ENCODE peak calls at places on chromosomes 4 and X, in seven cellular contexts. One of them, this sample, is unnamed.

GRCh38 chr4:6920174-6920573 is 10.5 kb downstream of the TBC1D14 start:
- DNase-seq in K562: no peak
- DNase-seq in A549: no peak
- DNase-seq in heart left ventricle: no peak
- DNase-seq in fibroblast of villous mesenchyme: no peak
- DNase-seq in lower lobe of right lung: peak; percentile 83
- DNase-seq in lung: peak; percentile 83
- DNase-seq in this sample: no peak

GRCh38 chr4:118288097-118288496 is 64.7 kb downstream of the PRSS12 start:
- DNase-seq in lung: no peak
- DNase-seq in K562: no peak
- DNase-seq in fibroblast of villous mesenchyme: peak; percentile 80
- DNase-seq in lower lobe of right lung: no peak
- DNase-seq in A549: no peak
- DNase-seq in heart left ventricle: no peak
- DNase-seq in this sample: no peak

GRCh38 chrX:130125090-130125489 is 14.8 kb upstream of the ELF4 start:
- DNase-seq in heart left ventricle: peak; percentile 59
- DNase-seq in lower lobe of right lung: no peak
- DNase-seq in fibroblast of villous mesenchyme: peak; percentile 97
- DNase-seq in K562: no peak
- DNase-seq in A549: no peak
- DNase-seq in lung: no peak
- DNase-seq in this sample: no peak

GRCh38 chr4:62495039-62495438 is 1294.9 kb downstream of the ADGRL3 start:
- DNase-seq in K562: no peak
- DNase-seq in heart left ventricle: no peak
- DNase-seq in lung: no peak
- DNase-seq in lower lobe of right lung: no peak
- DNase-seq in fibroblast of villous mesenchyme: no peak
- DNase-seq in A549: no peak
- DNase-seq in this sample: no peak

GRCh38 chrX:58051346-58051745 is 141.1 kb upstream of the ZXDA start:
- DNase-seq in K562: no peak
- DNase-seq in fibroblast of villous mesenchyme: no peak
- DNase-seq in lung: no peak
- DNase-seq in lower lobe of right lung: no peak
- DNase-seq in heart left ventricle: no peak
- DNase-seq in A549: no peak
- DNase-seq in this sample: no peak

GRCh38 chr4:145694929-145695328 is 15.0 kb downstream of the C4orf51 start:
- DNase-seq in fibroblast of villous mesenchyme: peak; percentile 16
- DNase-seq in A549: no peak
- DNase-seq in lung: no peak
- DNase-seq in heart left ventricle: no peak
- DNase-seq in lower lobe of right lung: no peak
- DNase-seq in K562: no peak
- DNase-seq in this sample: no peak

GRCh38 chr4:122873752-122874151 is 47.1 kb downstream of the FGF2 start:
- DNase-seq in fibroblast of villous mesenchyme: peak; percentile 77
- DNase-seq in lower lobe of right lung: no peak
- DNase-seq in A549: peak; percentile 51
- DNase-seq in K562: no peak
- DNase-seq in heart left ventricle: no peak
- DNase-seq in lung: no peak
- DNase-seq in this sample: peak; percentile 48

GRCh38 chrX:45980726-45981125 is 564.5 kb downstream of the ZNF674 start:
- DNase-seq in A549: no peak
- DNase-seq in lower lobe of right lung: no peak
- DNase-seq in heart left ventricle: no peak
- DNase-seq in K562: no peak
- DNase-seq in fibroblast of villous mesenchyme: peak; percentile 48
- DNase-seq in lung: no peak
- DNase-seq in this sample: no peak

GRCh38 chrX:17597836-17598434 is 139.4 kb upstream of the SCML1 start:
- DNase-seq in lower lobe of right lung: peak; percentile 64
- DNase-seq in A549: no peak
- DNase-seq in fibroblast of villous mesenchyme: peak; percentile 37
- DNase-seq in heart left ventricle: peak; percentile 74
- DNase-seq in K562: no peak
- DNase-seq in lung: peak; percentile 76
- DNase-seq in this sample: no peak

GRCh38 chrX:139932077-139932900 is 564 bp downstream of the ATP11C start:
- DNase-seq in fibroblast of villous mesenchyme: peak; percentile 39
- DNase-seq in A549: peak; percentile 33
- DNase-seq in lower lobe of right lung: peak; percentile 62
- DNase-seq in heart left ventricle: peak; percentile 35
- DNase-seq in K562: peak; percentile 85
- DNase-seq in lung: peak; percentile 29
- DNase-seq in this sample: no peak

GRCh38 chr4:139454111-139454600 is at the start of gene RAB33B:
- DNase-seq in heart left ventricle: no peak
- DNase-seq in lung: no peak
- DNase-seq in K562: no peak
- DNase-seq in fibroblast of villous mesenchyme: no peak
- DNase-seq in A549: peak; percentile 60
- DNase-seq in lower lobe of right lung: no peak
- DNase-seq in this sample: peak; percentile 61

GRCh38 chrX:3706481-3706880 is 7.0 kb downstream of the PRKX start:
- DNase-seq in heart left ventricle: no peak
- DNase-seq in K562: no peak
- DNase-seq in fibroblast of villous mesenchyme: no peak
- DNase-seq in lung: no peak
- DNase-seq in A549: no peak
- DNase-seq in lower lobe of right lung: no peak
- DNase-seq in this sample: no peak

GRCh38 chr4:159160242-159160641 is 57.4 kb downstream of the RAPGEF2 start:
- DNase-seq in A549: peak; percentile 3
- DNase-seq in heart left ventricle: no peak
- DNase-seq in K562: no peak
- DNase-seq in lung: no peak
- DNase-seq in lower lobe of right lung: no peak
- DNase-seq in fibroblast of villous mesenchyme: peak; percentile 25
- DNase-seq in this sample: peak; percentile 3

GRCh38 chr4:187478292-187479205 is 517.0 kb upstream of the ZFP42 start:
- DNase-seq in K562: no peak
- DNase-seq in fibroblast of villous mesenchyme: peak; percentile 86
- DNase-seq in lower lobe of right lung: no peak
- DNase-seq in lung: no peak
- DNase-seq in heart left ventricle: no peak
- DNase-seq in A549: no peak
- DNase-seq in this sample: peak; percentile 75

GRCh38 chr4:136831553-136831952 is 700.7 kb downstream of the PCDH18 start:
- DNase-seq in lower lobe of right lung: no peak
- DNase-seq in lung: no peak
- DNase-seq in K562: no peak
- DNase-seq in fibroblast of villous mesenchyme: no peak
- DNase-seq in A549: no peak
- DNase-seq in heart left ventricle: no peak
- DNase-seq in this sample: no peak

GRCh38 chrX:154719132-154719675 is 31.7 kb downstream of the GAB3 start:
- DNase-seq in A549: no peak
- DNase-seq in fibroblast of villous mesenchyme: peak; percentile 74
- DNase-seq in heart left ventricle: no peak
- DNase-seq in lower lobe of right lung: no peak
- DNase-seq in K562: peak; percentile 34
- DNase-seq in lung: no peak
- DNase-seq in this sample: no peak

GRCh38 chr4:117085185-117085701 is at the start of gene TRAM1L1:
- DNase-seq in heart left ventricle: peak; percentile 38
- DNase-seq in fibroblast of villous mesenchyme: peak; percentile 21
- DNase-seq in A549: peak; percentile 26
- DNase-seq in lung: peak; percentile 58
- DNase-seq in lower lobe of right lung: peak; percentile 74
- DNase-seq in K562: peak; percentile 6
- DNase-seq in this sample: no peak

GRCh38 chr4:173272987-173273386 is 61.2 kb downstream of the HMGB2 start:
- DNase-seq in fibroblast of villous mesenchyme: peak; percentile 46
- DNase-seq in heart left ventricle: no peak
- DNase-seq in lower lobe of right lung: no peak
- DNase-seq in K562: no peak
- DNase-seq in A549: no peak
- DNase-seq in lung: no peak
- DNase-seq in this sample: no peak

GRCh38 chr4:163618845-163619244 is 124.4 kb downstream of the TMA16 start:
- DNase-seq in lower lobe of right lung: no peak
- DNase-seq in A549: no peak
- DNase-seq in fibroblast of villous mesenchyme: no peak
- DNase-seq in K562: no peak
- DNase-seq in lung: no peak
- DNase-seq in heart left ventricle: no peak
- DNase-seq in this sample: no peak

GRCh38 chr4:154549894-154550790 is at the start of gene PLRG1:
- DNase-seq in lung: peak; percentile 96
- DNase-seq in heart left ventricle: peak; percentile 95
- DNase-seq in fibroblast of villous mesenchyme: peak; percentile 93
- DNase-seq in A549: peak; percentile 64
- DNase-seq in lower lobe of right lung: peak; percentile 98
- DNase-seq in K562: peak; percentile 96
- DNase-seq in this sample: peak; percentile 57
- TF ChIP-seq CTCF in lung: no peak
- TF ChIP-seq CTCF in heart left ventricle: peak; percentile 36
- TF ChIP-seq CTCF in fibroblast of villous mesenchyme: no peak
- TF ChIP-seq CTCF in A549: no peak
- TF ChIP-seq CTCF in lower lobe of right lung: no peak
- TF ChIP-seq CTCF in K562: no peak
- TF ChIP-seq CTCF in this sample: no peak

GRCh38 chr4:128283071-128283470 is 4.5 kb downstream of the PGRMC2 start:
- DNase-seq in lower lobe of right lung: no peak
- DNase-seq in A549: no peak
- DNase-seq in heart left ventricle: no peak
- DNase-seq in K562: no peak
- DNase-seq in lung: no peak
- DNase-seq in fibroblast of villous mesenchyme: no peak
- DNase-seq in this sample: no peak

GRCh38 chr4:128282516-128282915 is 5.1 kb downstream of the PGRMC2 start:
- DNase-seq in A549: no peak
- DNase-seq in heart left ventricle: no peak
- DNase-seq in K562: no peak
- DNase-seq in lung: no peak
- DNase-seq in fibroblast of villous mesenchyme: no peak
- DNase-seq in lower lobe of right lung: no peak
- DNase-seq in this sample: no peak

GRCh38 chr4:128286474-128287158 is 997 bp downstream of the PGRMC2 start:
- DNase-seq in A549: peak; percentile 49
- DNase-seq in heart left ventricle: no peak
- DNase-seq in fibroblast of villous mesenchyme: peak; percentile 70
- DNase-seq in lower lobe of right lung: no peak
- DNase-seq in lung: no peak
- DNase-seq in K562: peak; percentile 50
- DNase-seq in this sample: no peak

GRCh38 chr4:128285085-128286023 is 2.3 kb downstream of the PGRMC2 start:
- DNase-seq in A549: no peak
- DNase-seq in fibroblast of villous mesenchyme: no peak
- DNase-seq in heart left ventricle: no peak
- DNase-seq in lower lobe of right lung: no peak
- DNase-seq in lung: no peak
- DNase-seq in K562: no peak
- DNase-seq in this sample: no peak

GRCh38 chr4:128284317-128284716 is 3.3 kb downstream of the PGRMC2 start:
- DNase-seq in fibroblast of villous mesenchyme: no peak
- DNase-seq in heart left ventricle: no peak
- DNase-seq in lung: no peak
- DNase-seq in lower lobe of right lung: no peak
- DNase-seq in K562: no peak
- DNase-seq in A549: no peak
- DNase-seq in this sample: no peak
- H3K4me3 ChIP-seq in fibroblast of villous mesenchyme: peak overlapping the region; percentile 89
- H3K4me3 ChIP-seq in heart left ventricle: peak overlapping the region; percentile 66
- H3K4me3 ChIP-seq in lung: no peak overlapping the region
- H3K4me3 ChIP-seq in lower lobe of right lung: no peak overlapping the region
- H3K4me3 ChIP-seq in K562: no peak overlapping the region
- H3K4me3 ChIP-seq in A549: peak overlapping the region; percentile 79
- H3K4me3 ChIP-seq in this sample: no peak overlapping the region

GRCh38 chr4:875818-876423 is 50.0 kb upstream of the CPLX1 start:
- DNase-seq in lower lobe of right lung: no peak
- DNase-seq in heart left ventricle: no peak
- DNase-seq in fibroblast of villous mesenchyme: no peak
- DNase-seq in K562: no peak
- DNase-seq in A549: no peak
- DNase-seq in lung: no peak
- DNase-seq in this sample: no peak

GRCh38 chr4:874971-875817 is 49.3 kb upstream of the CPLX1 start:
- DNase-seq in K562: no peak
- DNase-seq in heart left ventricle: no peak
- DNase-seq in fibroblast of villous mesenchyme: no peak
- DNase-seq in lung: no peak
- DNase-seq in lower lobe of right lung: no peak
- DNase-seq in A549: no peak
- DNase-seq in this sample: no peak

GRCh38 chr4:871484-871883 is 45.6 kb upstream of the CPLX1 start:
- DNase-seq in lung: no peak
- DNase-seq in heart left ventricle: no peak
- DNase-seq in K562: no peak
- DNase-seq in A549: no peak
- DNase-seq in lower lobe of right lung: no peak
- DNase-seq in fibroblast of villous mesenchyme: no peak
- DNase-seq in this sample: no peak

GRCh38 chr4:872241-872981 is 46.5 kb upstream of the CPLX1 start:
- DNase-seq in fibroblast of villous mesenchyme: no peak
- DNase-seq in A549: no peak
- DNase-seq in lung: no peak
- DNase-seq in K562: no peak
- DNase-seq in heart left ventricle: no peak
- DNase-seq in lower lobe of right lung: no peak
- DNase-seq in this sample: no peak

DNA sequence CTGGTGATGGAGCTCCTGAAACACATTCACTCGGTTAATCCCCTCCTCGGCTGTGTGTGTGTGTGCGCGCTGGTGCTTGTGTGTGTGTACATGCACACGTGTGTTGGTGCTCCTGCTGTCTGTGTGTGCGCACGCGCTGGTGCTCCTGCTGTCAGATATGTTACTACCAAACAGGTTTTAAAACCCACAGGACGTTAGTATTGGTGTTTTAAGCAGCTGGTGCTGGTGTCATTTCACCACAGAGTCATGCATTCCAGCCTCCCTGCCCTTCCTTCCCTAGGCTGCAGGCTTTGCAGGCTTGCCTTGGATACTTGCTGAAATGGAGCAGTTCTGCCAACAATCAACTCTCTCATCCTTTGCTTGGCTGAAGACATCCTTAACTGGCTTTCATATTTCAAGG is 48.1 kb upstream of the CPLX1 start:
- DNase-seq in lung: no peak
- DNase-seq in lower lobe of right lung: no peak
- DNase-seq in A549: no peak
- DNase-seq in fibroblast of villous mesenchyme: no peak
- DNase-seq in K562: no peak
- DNase-seq in heart left ventricle: no peak
- DNase-seq in this sample: no peak
- TF ChIP-seq CTCF in lung: no peak
- TF ChIP-seq CTCF in lower lobe of right lung: no peak
- TF ChIP-seq CTCF in A549: no peak
- TF ChIP-seq CTCF in fibroblast of villous mesenchyme: no peak
- TF ChIP-seq CTCF in K562: no peak
- TF ChIP-seq CTCF in heart left ventricle: no peak
- TF ChIP-seq CTCF in this sample: no peak

DNA sequence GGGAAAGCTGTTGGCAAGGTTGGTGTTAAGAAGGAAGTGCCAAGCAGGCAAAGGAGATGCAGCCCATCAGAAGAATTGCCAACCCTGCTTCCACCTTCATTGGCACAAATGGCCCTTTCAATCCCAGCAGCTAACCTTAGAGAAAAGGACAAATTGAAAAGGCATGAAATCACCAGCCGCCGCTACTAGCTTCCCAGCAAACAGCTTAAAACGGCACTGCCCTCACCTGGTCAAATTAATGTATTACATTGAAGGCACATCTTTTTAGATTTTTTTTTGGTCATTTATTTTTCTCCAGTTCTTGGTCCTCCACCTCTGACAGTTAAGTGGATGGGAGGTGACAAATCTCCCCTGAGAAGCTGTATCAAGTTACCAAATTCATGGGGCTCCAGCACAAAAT is 51.0 kb upstream of the NHSL2 start:
- DNase-seq in lower lobe of right lung: no peak
- DNase-seq in heart left ventricle: no peak
- DNase-seq in A549: no peak
- DNase-seq in lung: peak; percentile 44
- DNase-seq in fibroblast of villous mesenchyme: peak; percentile 33
- DNase-seq in K562: no peak
- DNase-seq in this sample: no peak
- H3K4me3 ChIP-seq in lower lobe of right lung: no peak overlapping the region
- H3K4me3 ChIP-seq in heart left ventricle: no peak overlapping the region
- H3K4me3 ChIP-seq in A549: no peak overlapping the region
- H3K4me3 ChIP-seq in lung: no peak overlapping the region
- H3K4me3 ChIP-seq in fibroblast of villous mesenchyme: no peak overlapping the region
- H3K4me3 ChIP-seq in K562: no peak overlapping the region
- H3K4me3 ChIP-seq in this sample: no peak overlapping the region